ENCODE peak calls at places on chromosomes 13 and 19, in eight cellular contexts. F, E, K, O, R, X, Z and Q are unnamed samples.

GRCh38 chr19:1053176-1054101 is 13.5 kb upstream of the ARHGAP45 start:
- DNase-seq in F (no peak), E (no peak), K (no peak), O (no peak), R (no peak), X (no peak), Z (peak; percentile 68), Q (no peak)

GRCh38 chr19:58053480-58054156 is 5.5 kb upstream of the ZNF135 start:
- DNase-seq in F (no peak), E (no peak), K (no peak), O (no peak), R (no peak), X (no peak), Z (no peak), Q (no peak)

GRCh38 chr19:53982611-53983010 is 8.8 kb upstream of the CACNG6 start:
- DNase-seq in F (no peak), E (peak; percentile 36), K (peak; percentile 55), O (no peak), R (no peak), X (no peak), Z (peak; percentile 78), Q (no peak)

GRCh38 chr13:42875448-42876269 is 94.3 kb downstream of the FAM216B start:
- DNase-seq in F (no peak), E (no peak), K (no peak), O (no peak), R (no peak), X (no peak), Z (no peak), Q (no peak)

GRCh38 chr13:99382428-99383133 is 75.4 kb upstream of the GPR183 start:
- DNase-seq in F (no peak), E (no peak), K (no peak), O (no peak), R (peak; percentile 65), X (no peak), Z (no peak), Q (no peak)

GRCh38 chr19:6416658-6417405 is 7.8 kb downstream of the KHSRP start:
- DNase-seq in F (no peak), E (no peak), K (no peak), O (no peak), R (no peak), X (no peak), Z (no peak), Q (no peak)

GRCh38 chr19:17718988-17719711 is at the start of gene MAP1S:
- DNase-seq in F (no peak), E (peak; percentile 52), K (peak; percentile 75), O (no peak), R (peak; percentile 74), X (peak; percentile 52), Z (peak; percentile 88), Q (peak; percentile 17)

GRCh38 chr13:51207881-51208280 is 14.3 kb upstream of the FAM124A start:
- DNase-seq in F (no peak), E (no peak), K (no peak), O (no peak), R (no peak), X (no peak), Z (no peak), Q (no peak)

GRCh38 chr13:39768962-39769361 is 113.5 kb downstream of the COG6 start:
- DNase-seq in F (no peak), E (no peak), K (no peak), O (no peak), R (no peak), X (no peak), Z (no peak), Q (no peak)

GRCh38 chr13:40583738-40584137 is 82.7 kb downstream of the FOXO1 start:
- DNase-seq in F (no peak), E (no peak), K (no peak), O (no peak), R (no peak), X (no peak), Z (no peak), Q (no peak)

GRCh38 chr19:18671303-18672043 is 12.0 kb upstream of the CRTC1 start:
- DNase-seq in F (no peak), E (no peak), K (no peak), O (no peak), R (no peak), X (no peak), Z (no peak), Q (no peak)

GRCh38 chr19:1214862-1215731 is 9.5 kb downstream of the STK11 start:
- DNase-seq in F (no peak), E (no peak), K (peak; percentile 73), O (no peak), R (no peak), X (no peak), Z (peak; percentile 92), Q (no peak)

GRCh38 chr13:73417012-73417615 is 358.3 kb downstream of the KLF5 start:
- DNase-seq in F (no peak), E (no peak), K (no peak), O (no peak), R (no peak), X (no peak), Z (no peak), Q (no peak)

GRCh38 chr13:28659611-28659970 is 661 bp downstream of the POMP start:
- DNase-seq in F (no peak), E (peak; percentile 34), K (no peak), O (no peak), R (peak; percentile 37), X (no peak), Z (no peak), Q (peak; percentile 64)

GRCh38 chr19:45446295-45446694 is 21.5 kb upstream of the FOSB start:
- DNase-seq in F (no peak), E (no peak), K (no peak), O (no peak), R (peak; percentile 49), X (no peak), Z (no peak), Q (no peak)

GRCh38 chr13:107834268-107834667 is 381.1 kb downstream of the LIG4 start:
- DNase-seq in F (no peak), E (no peak), K (no peak), O (no peak), R (no peak), X (no peak), Z (no peak), Q (peak; percentile 57)

GRCh38 chr13:28503182-28503980 is 8.5 kb upstream of the FLT1 start:
- DNase-seq in F (no peak), E (no peak), K (no peak), O (no peak), R (no peak), X (no peak), Z (no peak), Q (no peak)

GRCh38 chr13:32175307-32175706 is 139.9 kb downstream of the ZAR1L start:
- DNase-seq in F (no peak), E (no peak), K (no peak), O (no peak), R (no peak), X (no peak), Z (no peak), Q (no peak)

GRCh38 chr19:34794289-34794960 is 21.4 kb upstream of the ZNF599 start:
- DNase-seq in F (no peak), E (no peak), K (no peak), O (no peak), R (no peak), X (no peak), Z (no peak), Q (no peak)

GRCh38 chr19:47152632-47153031 is 22.0 kb downstream of the SAE1 start:
- DNase-seq in F (no peak), E (no peak), K (no peak), O (no peak), R (no peak), X (no peak), Z (no peak), Q (no peak)

GRCh38 chr19:44212865-44213346 is 574 bp downstream of the ZNF227 start:
- DNase-seq in F (no peak), E (peak; percentile 36), K (no peak), O (no peak), R (no peak), X (no peak), Z (no peak), Q (peak; percentile 30)

GRCh38 chr13:74070065-74070464 is 64.1 kb downstream of the KLF12 start:
- DNase-seq in F (no peak), E (no peak), K (no peak), O (no peak), R (peak; percentile 48), X (no peak), Z (no peak), Q (no peak)

GRCh38 chr19:35986664-35987570 is 8.1 kb upstream of the SDHAF1 start:
- DNase-seq in F (no peak), E (no peak), K (peak; percentile 68), O (no peak), R (peak; percentile 17), X (no peak), Z (no peak), Q (no peak)

GRCh38 chr19:18348171-18348570 is 7.8 kb downstream of the PGPEP1 start:
- DNase-seq in F (no peak), E (no peak), K (no peak), O (no peak), R (no peak), X (no peak), Z (no peak), Q (no peak)

GRCh38 chr13:87208636-87209035 is 462.5 kb upstream of the SLITRK5 start:
- DNase-seq in F (no peak), E (no peak), K (no peak), O (no peak), R (no peak), X (no peak), Z (no peak), Q (no peak)

GRCh38 chr13:66033924-66034323 is 1196.2 kb downstream of the PCDH9 start:
- DNase-seq in F (no peak), E (no peak), K (no peak), O (no peak), R (no peak), X (no peak), Z (no peak), Q (no peak)

GRCh38 chr19:29837448-29837961 is 25.7 kb downstream of the CCNE1 start:
- DNase-seq in F (no peak), E (no peak), K (no peak), O (no peak), R (peak; percentile 69), X (no peak), Z (no peak), Q (no peak)

GRCh38 chr19:1634242-1634937 is 18.0 kb downstream of the TCF3 start:
- DNase-seq in F (no peak), E (no peak), K (no peak), O (no peak), R (no peak), X (no peak), Z (no peak), Q (no peak)

GRCh38 chr13:51066091-51066831 is 44.8 kb downstream of the C13orf42 start:
- DNase-seq in F (no peak), E (no peak), K (no peak), O (no peak), R (no peak), X (no peak), Z (no peak), Q (peak; percentile 64)

GRCh38 chr13:32811297-32811800 is 204.9 kb upstream of the KL start:
- DNase-seq in F (peak; percentile 36), E (peak; percentile 33), K (no peak), O (no peak), R (peak; percentile 42), X (no peak), Z (no peak), Q (no peak)

GRCh38 chr13:99477493-99477892 is 23.8 kb upstream of the TM9SF2 start:
- DNase-seq in F (no peak), E (no peak), K (no peak), O (no peak), R (no peak), X (no peak), Z (no peak), Q (no peak)

GRCh38 chr19:372306-372890 is 27.8 kb upstream of the MIER2 start:
- DNase-seq in F (no peak), E (peak; percentile 76), K (no peak), O (peak; percentile 60), R (no peak), X (no peak), Z (no peak), Q (peak; percentile 69)

GRCh38 chr19:18292810-18293641 is 11.6 kb upstream of the JUND start:
- DNase-seq in F (no peak), E (peak; percentile 75), K (peak; percentile 89), O (no peak), R (peak; percentile 57), X (no peak), Z (peak; percentile 93), Q (peak; percentile 72)

GRCh38 chr19:35171730-35172129 is 17.2 kb downstream of the FXYD5 start:
- DNase-seq in F (no peak), E (no peak), K (no peak), O (no peak), R (peak; percentile 27), X (no peak), Z (no peak), Q (no peak)